ENCODE peak calls at places on chromosomes 7 and 10, in seven cellular contexts. One of them, this sample, is unnamed.

GRCh38 chr10:44513592-44513991 is 128.7 kb upstream of the CXCL12 start:
- DNase-seq in fibroblast of villous mesenchyme: peak
- DNase-seq in NAMALWA: no peak
- DNase-seq in naive B cell: no peak
- DNase-seq in esophagus squamous epithelium: no peak
- DNase-seq in RWPE1: no peak
- DNase-seq in HEK293T: no peak
- DNase-seq in this sample: no peak

GRCh38 chr7:150983893-150984368 is 5.8 kb upstream of the KCNH2 start:
- DNase-seq in NAMALWA: peak
- DNase-seq in naive B cell: no peak
- DNase-seq in HEK293T: peak
- DNase-seq in esophagus squamous epithelium: no peak
- DNase-seq in RWPE1: peak
- DNase-seq in fibroblast of villous mesenchyme: peak
- DNase-seq in this sample: no peak

GRCh38 chr7:133070562-133070961 is 11.3 kb downstream of the CHCHD3 start:
- DNase-seq in naive B cell: no peak
- DNase-seq in RWPE1: no peak
- DNase-seq in NAMALWA: no peak
- DNase-seq in fibroblast of villous mesenchyme: no peak
- DNase-seq in esophagus squamous epithelium: no peak
- DNase-seq in HEK293T: no peak
- DNase-seq in this sample: no peak

GRCh38 chr7:148809856-148810255 is 74.2 kb downstream of the EZH2 start:
- DNase-seq in RWPE1: no peak
- DNase-seq in HEK293T: no peak
- DNase-seq in fibroblast of villous mesenchyme: no peak
- DNase-seq in naive B cell: no peak
- DNase-seq in NAMALWA: no peak
- DNase-seq in esophagus squamous epithelium: no peak
- DNase-seq in this sample: no peak

GRCh38 chr10:96834121-96834520 is 2.0 kb downstream of the LCOR start:
- DNase-seq in naive B cell: no peak
- DNase-seq in RWPE1: no peak
- DNase-seq in fibroblast of villous mesenchyme: no peak
- DNase-seq in NAMALWA: no peak
- DNase-seq in HEK293T: no peak
- DNase-seq in esophagus squamous epithelium: no peak
- DNase-seq in this sample: no peak

GRCh38 chr7:139687980-139688632 is 89.7 kb downstream of the HIPK2 start:
- DNase-seq in esophagus squamous epithelium: no peak
- DNase-seq in RWPE1: peak
- DNase-seq in NAMALWA: no peak
- DNase-seq in naive B cell: no peak
- DNase-seq in fibroblast of villous mesenchyme: peak
- DNase-seq in HEK293T: no peak
- DNase-seq in this sample: no peak

GRCh38 chr7:47032171-47032915 is 549.6 kb downstream of the TNS3 start:
- DNase-seq in fibroblast of villous mesenchyme: peak
- DNase-seq in HEK293T: no peak
- DNase-seq in NAMALWA: no peak
- DNase-seq in naive B cell: no peak
- DNase-seq in esophagus squamous epithelium: no peak
- DNase-seq in RWPE1: no peak
- DNase-seq in this sample: no peak

GRCh38 chr10:62806246-62806645 is 1.7 kb downstream of the ADO start:
- DNase-seq in naive B cell: no peak
- DNase-seq in RWPE1: no peak
- DNase-seq in HEK293T: no peak
- DNase-seq in fibroblast of villous mesenchyme: no peak
- DNase-seq in esophagus squamous epithelium: no peak
- DNase-seq in NAMALWA: peak
- DNase-seq in this sample: no peak

GRCh38 chr10:126421745-126422144 is 33.5 kb upstream of the ADAM12 start:
- DNase-seq in esophagus squamous epithelium: no peak
- DNase-seq in NAMALWA: no peak
- DNase-seq in HEK293T: no peak
- DNase-seq in RWPE1: no peak
- DNase-seq in naive B cell: no peak
- DNase-seq in fibroblast of villous mesenchyme: peak
- DNase-seq in this sample: no peak

GRCh38 chr7:50146692-50147091 is 53.6 kb upstream of the ZPBP start:
- DNase-seq in naive B cell: no peak
- DNase-seq in NAMALWA: peak
- DNase-seq in fibroblast of villous mesenchyme: no peak
- DNase-seq in HEK293T: no peak
- DNase-seq in RWPE1: no peak
- DNase-seq in esophagus squamous epithelium: no peak
- DNase-seq in this sample: no peak

GRCh38 chr7:155093586-155093985 is 23.5 kb downstream of the HTR5A start:
- DNase-seq in fibroblast of villous mesenchyme: no peak
- DNase-seq in naive B cell: no peak
- DNase-seq in NAMALWA: no peak
- DNase-seq in esophagus squamous epithelium: no peak
- DNase-seq in RWPE1: no peak
- DNase-seq in HEK293T: no peak
- DNase-seq in this sample: no peak

GRCh38 chr10:96673318-96674099 is 46.8 kb downstream of the PIK3AP1 start:
- DNase-seq in RWPE1: no peak
- DNase-seq in fibroblast of villous mesenchyme: peak
- DNase-seq in esophagus squamous epithelium: peak
- DNase-seq in HEK293T: no peak
- DNase-seq in NAMALWA: peak
- DNase-seq in naive B cell: peak
- DNase-seq in this sample: peak

GRCh38 chr7:416761-417624 is 102.7 kb downstream of the PDGFA start:
- DNase-seq in RWPE1: no peak
- DNase-seq in fibroblast of villous mesenchyme: no peak
- DNase-seq in NAMALWA: no peak
- DNase-seq in naive B cell: no peak
- DNase-seq in HEK293T: no peak
- DNase-seq in esophagus squamous epithelium: no peak
- DNase-seq in this sample: no peak

GRCh38 chr10:68560916-68561691 is 967 bp downstream of the TET1 start:
- DNase-seq in NAMALWA: no peak
- DNase-seq in fibroblast of villous mesenchyme: peak
- DNase-seq in RWPE1: no peak
- DNase-seq in HEK293T: peak
- DNase-seq in esophagus squamous epithelium: no peak
- DNase-seq in naive B cell: peak
- DNase-seq in this sample: peak

GRCh38 chr7:158956805-158957506 is 100.6 kb downstream of the DYNC2I1 start:
- DNase-seq in naive B cell: no peak
- DNase-seq in RWPE1: no peak
- DNase-seq in HEK293T: no peak
- DNase-seq in fibroblast of villous mesenchyme: no peak
- DNase-seq in esophagus squamous epithelium: no peak
- DNase-seq in NAMALWA: no peak
- DNase-seq in this sample: no peak

GRCh38 chr7:128041203-128041602 is 10.0 kb upstream of the LRRC4 start:
- DNase-seq in RWPE1: peak
- DNase-seq in HEK293T: no peak
- DNase-seq in esophagus squamous epithelium: no peak
- DNase-seq in naive B cell: no peak
- DNase-seq in NAMALWA: no peak
- DNase-seq in fibroblast of villous mesenchyme: peak
- DNase-seq in this sample: no peak

GRCh38 chr10:18214692-18215563 is 74.7 kb downstream of the CACNB2 start:
- DNase-seq in fibroblast of villous mesenchyme: peak
- DNase-seq in HEK293T: peak
- DNase-seq in naive B cell: no peak
- DNase-seq in NAMALWA: peak
- DNase-seq in esophagus squamous epithelium: no peak
- DNase-seq in RWPE1: peak
- DNase-seq in this sample: peak

GRCh38 chr10:123132576-123133477 is 2.9 kb upstream of the HMX3 start:
- DNase-seq in HEK293T: peak
- DNase-seq in naive B cell: peak
- DNase-seq in RWPE1: peak
- DNase-seq in fibroblast of villous mesenchyme: peak
- DNase-seq in esophagus squamous epithelium: peak
- DNase-seq in NAMALWA: peak
- DNase-seq in this sample: peak

GRCh38 chr7:54080525-54080924 is 461.6 kb upstream of the VSTM2A start:
- DNase-seq in fibroblast of villous mesenchyme: no peak
- DNase-seq in NAMALWA: no peak
- DNase-seq in esophagus squamous epithelium: no peak
- DNase-seq in HEK293T: no peak
- DNase-seq in RWPE1: no peak
- DNase-seq in naive B cell: no peak
- DNase-seq in this sample: no peak

GRCh38 chr10:104104418-104104817 is 17.6 kb upstream of the SFR1 start:
- DNase-seq in esophagus squamous epithelium: no peak
- DNase-seq in HEK293T: no peak
- DNase-seq in NAMALWA: no peak
- DNase-seq in RWPE1: no peak
- DNase-seq in naive B cell: no peak
- DNase-seq in fibroblast of villous mesenchyme: no peak
- DNase-seq in this sample: no peak

GRCh38 chr7:65798111-65799075 is 74.5 kb upstream of the VKORC1L1 start:
- DNase-seq in HEK293T: no peak
- DNase-seq in naive B cell: no peak
- DNase-seq in fibroblast of villous mesenchyme: peak
- DNase-seq in NAMALWA: no peak
- DNase-seq in esophagus squamous epithelium: no peak
- DNase-seq in RWPE1: peak
- DNase-seq in this sample: no peak

GRCh38 chr7:87152897-87153641 is 816 bp downstream of the DMTF1 start:
- DNase-seq in fibroblast of villous mesenchyme: peak
- DNase-seq in HEK293T: peak
- DNase-seq in NAMALWA: peak
- DNase-seq in esophagus squamous epithelium: no peak
- DNase-seq in naive B cell: no peak
- DNase-seq in RWPE1: peak
- DNase-seq in this sample: peak

GRCh38 chr10:125003146-125003900 is 61.4 kb downstream of the ZRANB1 start:
- DNase-seq in esophagus squamous epithelium: no peak
- DNase-seq in fibroblast of villous mesenchyme: no peak
- DNase-seq in naive B cell: no peak
- DNase-seq in RWPE1: no peak
- DNase-seq in NAMALWA: no peak
- DNase-seq in HEK293T: no peak
- DNase-seq in this sample: no peak

GRCh38 chr10:79331709-79332108 is 15.6 kb upstream of the PPIF start:
- DNase-seq in HEK293T: no peak
- DNase-seq in naive B cell: peak
- DNase-seq in RWPE1: peak
- DNase-seq in fibroblast of villous mesenchyme: peak
- DNase-seq in esophagus squamous epithelium: no peak
- DNase-seq in NAMALWA: peak
- DNase-seq in this sample: no peak

GRCh38 chr10:6530211-6530840 is 49.8 kb downstream of the PRKCQ start:
- DNase-seq in fibroblast of villous mesenchyme: no peak
- DNase-seq in esophagus squamous epithelium: no peak
- DNase-seq in RWPE1: no peak
- DNase-seq in HEK293T: no peak
- DNase-seq in naive B cell: no peak
- DNase-seq in NAMALWA: no peak
- DNase-seq in this sample: no peak

GRCh38 chr10:65518379-65518778 is 1407.5 kb upstream of the LRRTM3 start:
- DNase-seq in HEK293T: no peak
- DNase-seq in RWPE1: no peak
- DNase-seq in NAMALWA: no peak
- DNase-seq in fibroblast of villous mesenchyme: no peak
- DNase-seq in naive B cell: no peak
- DNase-seq in esophagus squamous epithelium: no peak
- DNase-seq in this sample: peak

GRCh38 chr7:26515462-26515861 is 223.8 kb downstream of the SNX10 start:
- DNase-seq in fibroblast of villous mesenchyme: no peak
- DNase-seq in HEK293T: no peak
- DNase-seq in NAMALWA: no peak
- DNase-seq in naive B cell: no peak
- DNase-seq in esophagus squamous epithelium: no peak
- DNase-seq in RWPE1: no peak
- DNase-seq in this sample: no peak

GRCh38 chr7:150974468-150975391 is 3.4 kb downstream of the KCNH2 start:
- DNase-seq in esophagus squamous epithelium: no peak
- DNase-seq in NAMALWA: peak
- DNase-seq in RWPE1: peak
- DNase-seq in fibroblast of villous mesenchyme: no peak
- DNase-seq in naive B cell: peak
- DNase-seq in HEK293T: peak
- DNase-seq in this sample: no peak

GRCh38 chr7:97218767-97219166 is 101.3 kb downstream of the SDHAF3 start:
- DNase-seq in HEK293T: no peak
- DNase-seq in fibroblast of villous mesenchyme: no peak
- DNase-seq in RWPE1: no peak
- DNase-seq in NAMALWA: no peak
- DNase-seq in naive B cell: no peak
- DNase-seq in esophagus squamous epithelium: no peak
- DNase-seq in this sample: no peak

GRCh38 chr10:3499120-3499519 is 285.9 kb downstream of the KLF6 start:
- DNase-seq in naive B cell: no peak
- DNase-seq in NAMALWA: no peak
- DNase-seq in RWPE1: no peak
- DNase-seq in HEK293T: no peak
- DNase-seq in esophagus squamous epithelium: no peak
- DNase-seq in fibroblast of villous mesenchyme: peak
- DNase-seq in this sample: no peak

GRCh38 chr7:55133630-55134392 is 115.0 kb downstream of the EGFR start:
- DNase-seq in RWPE1: peak
- DNase-seq in HEK293T: no peak
- DNase-seq in fibroblast of villous mesenchyme: peak
- DNase-seq in esophagus squamous epithelium: no peak
- DNase-seq in naive B cell: no peak
- DNase-seq in NAMALWA: no peak
- DNase-seq in this sample: peak

GRCh38 chr7:16646427-16647081 is 573 bp downstream of the BZW2 start:
- DNase-seq in fibroblast of villous mesenchyme: no peak
- DNase-seq in NAMALWA: peak
- DNase-seq in RWPE1: no peak
- DNase-seq in naive B cell: peak
- DNase-seq in HEK293T: peak
- DNase-seq in esophagus squamous epithelium: no peak
- DNase-seq in this sample: no peak

GRCh38 chr7:78164459-78164858 is 365.9 kb downstream of the PHTF2 start:
- DNase-seq in RWPE1: no peak
- DNase-seq in NAMALWA: peak
- DNase-seq in HEK293T: no peak
- DNase-seq in naive B cell: no peak
- DNase-seq in esophagus squamous epithelium: no peak
- DNase-seq in fibroblast of villous mesenchyme: no peak
- DNase-seq in this sample: no peak

GRCh38 chr10:70359017-70359550 is 23.3 kb downstream of the LRRC20 start:
- DNase-seq in fibroblast of villous mesenchyme: no peak
- DNase-seq in RWPE1: no peak
- DNase-seq in esophagus squamous epithelium: no peak
- DNase-seq in naive B cell: no peak
- DNase-seq in HEK293T: no peak
- DNase-seq in NAMALWA: no peak
- DNase-seq in this sample: no peak

This sample was measured in HepG2.